ENCODE peak calls at places on chromosomes 3 and 15, in four cellular contexts. P is frontal cortex, Q is amygdala, W is type B pancreatic cell. K is an unnamed sample.
A peak's percentile ranks its signal among the peaks of the same experiment; 100 is the strongest.

GRCh38 chr3:156151824-156152428 is 31.5 kb downstream of the KCNAB1 start:
- DNase-seq in Q (peak; percentile 16), W (peak; percentile 74), P (no peak), K (peak; percentile 77)

GRCh38 chr15:64009798-64010241 is 36.5 kb downstream of the DAPK2 start:
- DNase-seq in P (no peak), W (no peak), Q (no peak), K (no peak)

GRCh38 chr3:176521531-176522175 is 675.6 kb downstream of the TBL1XR1 start:
- DNase-seq in Q (no peak), W (no peak), P (no peak), K (no peak)

GRCh38 chr15:62046064-62046779 is 14.0 kb downstream of the VPS13C start:
- DNase-seq in W (no peak), Q (no peak), P (no peak), K (no peak)

GRCh38 chr3:173774275-173774674 is 376.7 kb downstream of the NLGN1 start:
- DNase-seq in P (no peak), Q (no peak), W (no peak), K (peak; percentile 52)

GRCh38 chr3:146222204-146223046 is 28.5 kb downstream of the PLSCR4 start:
- DNase-seq in Q (no peak), W (no peak), P (no peak), K (no peak)

GRCh38 chr3:152269423-152270144 is 855 bp downstream of the MBNL1 start:
- DNase-seq in W (peak; percentile 62), P (no peak), Q (no peak), K (peak; percentile 73)

GRCh38 chr3:192188218-192188835 is 539.0 kb downstream of the FGF12 start:
- DNase-seq in P (no peak), W (no peak), Q (no peak), K (peak; percentile 25)

GRCh38 chr3:44954962-44955361 is 21.0 kb downstream of the ZDHHC3 start:
- DNase-seq in P (no peak), Q (no peak), W (no peak), K (no peak)

GRCh38 chr3:61927332-61927731 is 366.0 kb downstream of the PTPRG start:
- DNase-seq in P (peak; percentile 3), Q (peak; percentile 18), W (no peak), K (peak; percentile 98)

GRCh38 chr3:59016930-59017616 is 32.8 kb downstream of the CFAP20DC start:
- DNase-seq in P (no peak), W (no peak), Q (no peak), K (no peak)

GRCh38 chr15:83358972-83359564 is 74.6 kb upstream of the BNC1 start:
- DNase-seq in P (no peak), W (no peak), Q (no peak), K (no peak)

GRCh38 chr3:43733459-43734384 is 43.0 kb downstream of the ABHD5 start:
- DNase-seq in Q (no peak), P (no peak), W (no peak), K (no peak)

GRCh38 chr3:172147113-172147818 is 107.9 kb downstream of the FNDC3B start:
- DNase-seq in P (no peak), W (no peak), Q (no peak), K (no peak)

GRCh38 chr3:65028024-65028423 is 340.2 kb upstream of the ADAMTS9 start:
- DNase-seq in W (no peak), Q (no peak), P (no peak), K (no peak)

GRCh38 chr15:31228980-31229826 is 97.4 kb upstream of the KLF13 start:
- DNase-seq in P (no peak), W (no peak), Q (no peak), K (no peak)

GRCh38 chr3:123576119-123576518 is 8.7 kb downstream of the HACD2 start:
- DNase-seq in Q (no peak), P (no peak), W (no peak), K (no peak)

GRCh38 chr3:73451276-73451973 is 173.3 kb downstream of the PDZRN3 start:
- DNase-seq in P (no peak), Q (no peak), W (no peak), K (no peak)

GRCh38 chr3:132232231-132232792 is 84.9 kb upstream of the ACP3 start:
- DNase-seq in W (no peak), Q (no peak), P (no peak), K (no peak)

GRCh38 chr3:159947220-159947619 is 41.4 kb upstream of the IL12A start:
- DNase-seq in P (no peak), Q (no peak), W (no peak), K (no peak)

GRCh38 chr3:55556622-55557531 is 69.8 kb upstream of the WNT5A start:
- DNase-seq in W (no peak), Q (no peak), P (no peak), K (no peak)

GRCh38 chr15:101393172-101393571 is 96.3 kb downstream of the PCSK6 start:
- DNase-seq in P (no peak), W (no peak), Q (no peak), K (no peak)

GRCh38 chr15:47157827-47158226 is 559.5 kb upstream of the SEMA6D start:
- DNase-seq in W (no peak), P (no peak), Q (no peak), K (no peak)

GRCh38 chr3:67540198-67540894 is 114.1 kb downstream of the SUCLG2 start:
- DNase-seq in W (no peak), Q (no peak), P (no peak), K (no peak)

GRCh38 chr15:90300988-90301715 is 35.7 kb downstream of the NGRN start:
- DNase-seq in Q (no peak), W (no peak), P (no peak), K (peak; percentile 79)

GRCh38 chr15:82572311-82572710 is 32.1 kb upstream of the RPS17 start:
- DNase-seq in W (no peak), Q (peak; percentile 8), P (no peak), K (peak; percentile 52)

GRCh38 chr3:24119321-24119751 is 174.2 kb downstream of the NR1D2 start:
- DNase-seq in P (no peak), Q (no peak), W (no peak), K (no peak)

GRCh38 chr3:181569356-181569940 is 142.3 kb upstream of the SOX2 start:
- DNase-seq in W (no peak), Q (no peak), P (no peak), K (no peak)

GRCh38 chr15:89332446-89332845 is 2.2 kb downstream of the POLG start:
- DNase-seq in W (no peak), Q (no peak), P (no peak), K (peak; percentile 21)

GRCh38 chr3:37163262-37164020 is 10.9 kb downstream of the LRRFIP2 start:
- DNase-seq in P (no peak), Q (no peak), W (no peak), K (no peak)

GRCh38 chr3:39216176-39216790 is 23.9 kb upstream of the XIRP1 start:
- DNase-seq in Q (no peak), P (no peak), W (no peak), K (no peak)

GRCh38 chr3:11136871-11137626 is 17.2 kb upstream of the HRH1 start:
- DNase-seq in P (no peak), Q (peak; percentile 18), W (no peak), K (no peak)

GRCh38 chr15:99106417-99107220 is 1.7 kb downstream of the SYNM start:
- DNase-seq in P (no peak), W (no peak), Q (no peak), K (no peak)

GRCh38 chr3:12506201-12506600 is 21.9 kb downstream of the TSEN2 start:
- DNase-seq in P (no peak), Q (no peak), W (no peak), K (no peak)